ENCODE peak calls at places on chromosomes 5 and 9, in eight cellular contexts. D, X, I, B, L, T, R and Y are unnamed samples.

GRCh38 chr5:12794476-12795332 is 890.5 kb upstream of the CTNND2 start:
- DNase-seq in X (no peak), R (no peak), B (no peak), L (no peak), T (no peak), I (no peak), D (no peak), Y (no peak)

GRCh38 chr5:28468121-28468520 is 1429.7 kb upstream of the CDH9 start:
- DNase-seq in D (no peak), B (no peak), L (no peak), R (no peak), I (no peak), X (peak), T (no peak), Y (peak)

GRCh38 chr5:57412010-57412409 is 70.6 kb downstream of the ACTBL2 start:
- DNase-seq in L (no peak), R (peak), T (peak), D (no peak), I (no peak), X (no peak), B (peak), Y (no peak)

GRCh38 chr9:16501726-16502125 is 368.7 kb downstream of the BNC2 start:
- DNase-seq in L (no peak), R (no peak), X (no peak), B (no peak), D (no peak), I (no peak), T (peak), Y (no peak)

GRCh38 chr9:117403848-117404247 is 11.0 kb downstream of the ASTN2 start:
- DNase-seq in R (no peak), X (no peak), I (no peak), T (no peak), D (peak), L (no peak), B (no peak), Y (no peak)

GRCh38 chr5:51996356-51996861 is 613.2 kb downstream of the ISL1 start:
- DNase-seq in T (no peak), B (no peak), L (no peak), X (no peak), R (no peak), D (no peak), I (no peak), Y (no peak)

GRCh38 chr5:79642210-79642609 is 30.0 kb downstream of the TENT2 start:
- DNase-seq in X (no peak), D (no peak), L (no peak), R (no peak), I (no peak), B (no peak), T (peak), Y (no peak)

GRCh38 chr9:131714821-131715220 is 25.1 kb downstream of the RAPGEF1 start:
- DNase-seq in T (no peak), B (no peak), D (no peak), L (no peak), R (no peak), I (no peak), X (no peak), Y (no peak)

GRCh38 chr5:394671-395155 is 48.3 kb upstream of the EXOC3 start:
- DNase-seq in B (peak), D (no peak), T (no peak), L (no peak), I (no peak), R (no peak), X (no peak), Y (no peak)

GRCh38 chr9:131304676-131305366 is 15.3 kb downstream of the PLPP7 start:
- DNase-seq in T (no peak), D (no peak), R (peak), B (no peak), I (no peak), L (no peak), X (no peak), Y (no peak)

GRCh38 chr5:33088176-33088575 is 352.6 kb upstream of the TARS1 start:
- DNase-seq in R (no peak), X (no peak), B (no peak), L (no peak), I (no peak), D (no peak), T (peak), Y (no peak)

GRCh38 chr5:172490739-172491461 is 36.6 kb upstream of the SH3PXD2B start:
- DNase-seq in T (no peak), B (no peak), D (no peak), L (no peak), R (no peak), I (no peak), X (no peak), Y (no peak)

GRCh38 chr5:1127991-1128785 is 16.3 kb upstream of the SLC12A7 start:
- DNase-seq in T (peak), X (no peak), D (no peak), B (no peak), R (peak), L (no peak), I (no peak), Y (no peak)

GRCh38 chr5:160616712-160617497 is 195.2 kb downstream of the PTTG1 start:
- DNase-seq in L (no peak), X (no peak), T (no peak), B (no peak), R (no peak), D (no peak), I (no peak), Y (no peak)

GRCh38 chr9:115261656-115262081 is 143.7 kb upstream of the TNC start:
- DNase-seq in R (peak), I (no peak), B (no peak), L (no peak), D (no peak), T (peak), X (no peak), Y (no peak)

GRCh38 chr5:42059291-42059690 is 134.2 kb downstream of the FBXO4 start:
- DNase-seq in I (no peak), X (no peak), B (no peak), L (no peak), D (no peak), T (peak), R (peak), Y (no peak)

GRCh38 chr9:21833090-21833801 is 30.8 kb downstream of the MTAP start:
- DNase-seq in B (no peak), X (no peak), I (no peak), L (no peak), D (no peak), T (no peak), R (no peak), Y (peak)

GRCh38 chr9:124673063-124673462 is 98.0 kb downstream of the NR6A1 start:
- DNase-seq in X (no peak), L (no peak), B (no peak), T (no peak), D (no peak), I (no peak), R (no peak), Y (no peak)

GRCh38 chr5:31410089-31410488 is 121.8 kb downstream of the DROSHA start:
- DNase-seq in R (no peak), L (no peak), T (no peak), I (no peak), B (no peak), D (no peak), X (no peak), Y (no peak)

GRCh38 chr5:3886521-3887461 is 291.2 kb downstream of the IRX1 start:
- DNase-seq in X (no peak), L (no peak), T (no peak), I (no peak), B (no peak), D (no peak), R (no peak), Y (no peak)

GRCh38 chr5:1785984-1786383 is 13.7 kb downstream of the MRPL36 start:
- DNase-seq in B (no peak), R (no peak), L (no peak), X (no peak), D (no peak), T (no peak), I (no peak), Y (no peak)

GRCh38 chr5:100898504-100899346 is 4.4 kb downstream of the ST8SIA4 start:
- DNase-seq in R (no peak), T (no peak), I (no peak), L (no peak), B (no peak), X (no peak), D (no peak), Y (peak)
- TF ChIP-seq EZH2phosphoT487 in R (no peak), T (no peak), I (no peak), L (no peak), B (no peak), X (no peak), D (no peak), Y (no peak)

GRCh38 chr5:82640901-82641300 is 362.7 kb upstream of the RPS23 start:
- DNase-seq in R (no peak), T (peak), L (no peak), I (no peak), B (no peak), X (no peak), D (no peak), Y (no peak)

GRCh38 chr5:82639393-82640144 is 361.4 kb upstream of the RPS23 start:
- DNase-seq in T (no peak), X (peak), R (peak), I (no peak), B (no peak), L (no peak), D (no peak), Y (no peak)

GRCh38 chr5:82641362-82641988 is 363.3 kb upstream of the RPS23 start:
- DNase-seq in T (peak), R (peak), X (peak), L (peak), I (peak), D (peak), B (peak), Y (peak)

DNA sequence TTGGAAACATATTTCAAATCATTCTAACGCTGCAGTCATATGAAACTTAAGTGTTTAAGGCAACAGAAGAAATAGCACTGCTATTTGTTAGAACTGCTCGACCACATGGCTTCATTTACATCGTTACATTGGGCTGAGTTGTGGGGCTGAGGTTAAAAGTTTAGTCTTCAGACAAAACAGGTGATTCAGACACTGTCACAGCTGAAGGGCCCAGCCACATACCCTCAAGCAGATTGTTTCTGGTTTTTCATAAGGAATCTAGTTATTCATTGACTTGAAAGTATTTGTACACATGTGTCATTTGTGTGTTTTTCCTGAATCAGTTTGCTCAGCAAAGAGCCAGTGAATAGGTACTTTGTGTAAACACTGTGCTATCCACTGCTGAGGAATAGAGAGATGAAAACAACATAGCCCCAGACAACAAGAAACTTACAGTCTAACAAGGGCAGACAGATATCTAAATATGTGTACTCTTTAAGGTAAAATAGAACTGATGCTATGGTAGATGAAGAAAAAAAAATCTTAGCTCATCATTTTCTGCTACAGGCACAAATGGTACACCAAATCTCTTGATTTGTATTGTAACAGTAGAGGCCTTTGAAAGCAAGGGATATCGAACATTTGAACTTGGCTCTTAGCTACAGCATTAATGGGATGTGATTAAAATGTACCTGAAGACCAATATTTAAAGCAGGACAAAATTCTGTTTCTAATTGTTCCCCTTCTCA is 357.6 kb upstream of the RPS23 start:
- DNase-seq in I (no peak), T (peak), R (peak), L (peak), B (peak), D (no peak), X (no peak), Y (no peak)
- H3K27ac ChIP-seq in I (no peak), T (no peak), R (peak), L (no peak), B (peak), D (no peak), X (no peak), Y (no peak)

DNA sequence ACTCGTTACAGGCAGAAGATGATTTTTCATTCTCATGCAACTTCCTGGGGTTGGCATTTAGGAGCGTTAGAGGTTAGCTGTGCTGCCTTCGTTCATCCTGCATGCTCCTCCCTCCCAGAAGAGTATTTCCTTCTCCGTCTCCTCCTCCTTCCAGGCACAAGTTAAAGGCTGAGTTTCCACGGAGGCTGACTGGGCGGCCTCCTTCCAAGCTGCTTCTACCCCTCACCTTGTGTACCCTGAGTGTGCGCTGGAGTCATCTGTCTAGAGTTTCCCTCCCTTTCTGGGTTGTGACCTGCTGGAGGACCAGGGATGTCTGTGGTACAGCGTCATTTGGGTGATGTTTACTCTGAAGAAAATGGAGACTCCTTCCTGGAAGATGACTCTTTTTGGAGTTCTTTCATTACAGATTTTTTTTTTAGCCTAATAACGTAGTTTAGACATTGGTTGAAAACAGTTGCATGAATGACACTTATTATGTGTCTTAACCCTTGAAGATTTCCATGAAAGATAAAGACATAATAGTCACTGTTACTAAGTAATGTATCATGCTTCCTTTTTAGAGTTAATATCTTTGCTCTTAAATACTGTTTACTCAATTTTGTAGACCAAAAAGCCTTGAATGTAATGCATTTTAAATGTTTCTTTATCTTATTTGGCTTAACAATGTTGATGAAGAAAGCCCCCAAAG is 146.9 kb downstream of the TENT4A start:
- DNase-seq in D (no peak), I (no peak), B (no peak), T (no peak), X (no peak), R (no peak), L (no peak), Y (no peak)
- H2AFZ ChIP-seq in D (no peak), I (no peak), B (no peak), T (no peak), X (no peak), R (no peak), L (no peak), Y (no peak)

DNA sequence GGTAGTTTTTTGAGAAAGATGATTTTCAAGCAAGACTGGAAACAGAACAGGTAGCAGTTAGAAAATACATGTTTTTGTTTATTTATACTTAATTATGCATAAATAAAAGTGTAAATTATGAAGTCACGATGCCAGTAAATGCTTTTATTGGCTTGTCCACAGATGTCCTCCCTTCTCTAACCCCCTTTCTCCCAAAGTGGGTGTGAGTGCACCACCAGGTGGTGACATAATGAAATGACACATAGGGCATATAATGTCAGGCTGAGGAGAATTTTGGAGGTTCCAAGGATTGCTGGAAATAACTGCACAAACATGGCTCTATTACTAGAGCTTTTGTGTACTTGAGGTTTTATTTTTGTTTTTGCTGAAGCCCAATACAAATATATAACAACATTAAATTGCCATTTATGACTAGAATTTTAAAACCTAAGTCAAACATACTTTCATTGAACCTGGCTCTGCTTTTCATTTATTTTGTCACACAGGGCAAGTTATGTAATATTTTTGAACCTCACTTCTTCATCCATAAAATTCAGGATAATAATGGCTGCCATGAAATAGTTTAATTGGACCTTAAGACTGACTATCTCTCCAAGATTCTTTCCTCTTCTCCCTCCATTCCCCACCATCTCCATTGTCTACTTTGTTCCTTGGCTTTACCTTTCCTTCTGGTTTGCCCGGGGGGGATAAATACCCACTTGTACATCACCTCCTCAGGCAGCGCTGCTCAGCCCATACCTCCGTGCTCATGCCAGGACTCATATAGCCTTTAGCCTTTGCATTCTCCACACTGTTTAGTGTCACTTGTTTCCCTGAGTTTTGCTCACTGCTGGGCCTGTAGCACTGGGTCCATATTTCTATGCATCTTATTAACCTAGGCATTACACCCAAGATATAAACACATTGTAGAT is 168.8 kb downstream of the PDE4D start:
- DNase-seq in T (peak), I (peak), B (peak), L (peak), X (peak), R (peak), D (peak), Y (peak)
- TF ChIP-seq EZH2phosphoT487 in T (no peak), I (no peak), B (no peak), L (no peak), X (no peak), R (no peak), D (no peak), Y (no peak)

DNA sequence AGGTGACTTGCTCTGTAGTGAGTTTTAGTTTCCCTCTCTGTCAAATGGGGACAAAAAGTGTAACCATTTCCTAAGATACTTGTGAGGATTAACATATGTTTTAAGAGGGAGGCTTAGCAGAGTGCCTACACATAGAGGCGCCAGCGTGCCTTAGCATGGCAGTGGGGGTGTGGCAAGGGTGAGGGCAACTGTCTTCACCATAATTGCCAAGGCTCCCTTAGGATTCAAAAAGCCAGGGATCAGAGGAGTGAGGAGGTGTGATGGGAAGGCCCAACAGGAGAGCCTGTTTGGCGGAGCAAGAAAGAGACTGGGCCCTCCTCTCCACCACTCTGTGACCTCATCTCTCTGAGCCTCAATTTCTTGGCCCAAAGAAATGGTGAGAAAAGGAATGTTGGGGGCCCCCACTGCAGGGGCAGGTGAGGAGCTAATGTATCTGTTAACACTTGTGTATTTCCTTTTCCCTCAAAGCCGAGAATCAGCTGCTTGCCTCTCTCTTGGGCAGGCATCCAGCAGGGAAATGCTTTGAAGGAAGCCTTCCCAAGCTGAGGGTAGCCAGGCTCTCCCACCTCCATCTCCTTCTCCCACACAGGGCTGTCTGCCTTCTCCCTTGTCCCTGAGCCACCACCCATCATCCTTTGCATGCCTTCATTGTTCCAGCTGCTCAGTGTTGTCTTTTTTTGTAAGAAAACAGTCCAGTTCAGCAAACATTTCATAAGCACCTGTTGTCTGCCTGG is 76.0 kb downstream of the DAB2IP start:
- DNase-seq in T (no peak), B (no peak), I (no peak), D (no peak), R (no peak), L (no peak), X (no peak), Y (no peak)
- H3K27ac ChIP-seq in T (no peak), B (no peak), I (no peak), D (no peak), R (no peak), L (no peak), X (no peak), Y (no peak)

GRCh38 chr5:123460296-123460729 is 37.1 kb upstream of the CEP120 start:
- DNase-seq in D (peak), X (no peak), B (peak), L (peak), R (peak), T (no peak), I (no peak), Y (no peak)
- H2AFZ ChIP-seq in D (no peak), X (no peak), B (no peak), L (peak), R (no peak), T (no peak), I (no peak), Y (no peak)

GRCh38 chr9:133144142-133144886 is 19.4 kb downstream of the GBGT1 start:
- DNase-seq in T (peak), B (peak), R (peak), X (peak), L (no peak), I (peak), D (peak), Y (peak)
- TF ChIP-seq EZH2phosphoT487 in T (no peak), B (no peak), R (no peak), X (no peak), L (no peak), I (no peak), D (no peak), Y (no peak)